ENCODE peak calls at places on chromosomes 4 and X, in six cellular contexts. J is GM23248, A is MM.1S, Q is PC-9, D is GM23338, P is PC-3. F is an unnamed sample. For H3F3A, the result is how much of the 10 kb centered on the place peaks cover.

GRCh38 chrX:148037020-148037419 is 55.9 kb downstream of the FMR1NB start:
- DNase-seq in P (no peak), D (no peak), J (no peak), A (no peak), Q (no peak), F (no peak)

GRCh38 chr4:175970734-175971133 is 94.9 kb upstream of the WDR17 start:
- DNase-seq in Q (no peak), J (no peak), D (peak), P (no peak), A (no peak), F (peak)

GRCh38 chr4:139875456-139875855 is 209.8 kb downstream of the MGST2 start:
- DNase-seq in P (no peak), J (no peak), D (peak), Q (no peak), A (no peak), F (peak)

GRCh38 chr4:15951781-15952180 is 11.2 kb downstream of the FGFBP2 start:
- DNase-seq in P (no peak), D (no peak), A (no peak), Q (no peak), J (no peak), F (no peak)

GRCh38 chr4:6783111-6783981 is 819 bp downstream of the KIAA0232 start:
- DNase-seq in A (peak), P (peak), D (peak), J (peak), Q (peak), F (peak)

GRCh38 chrX:135740683-135741149 is 27.3 kb downstream of the CT45A3 start:
- DNase-seq in J (peak), D (peak), Q (no peak), A (peak), P (peak), F (peak)

GRCh38 chr4:144647095-144647959 is 1.4 kb downstream of the HHIP start:
- DNase-seq in Q (no peak), P (no peak), A (no peak), J (peak), D (peak), F (peak)

GRCh38 chr4:174524242-174524641 is 2.0 kb upstream of the HPGD start:
- DNase-seq in J (no peak), A (no peak), D (no peak), Q (no peak), P (peak), F (no peak)

GRCh38 chrX:50971390-50971789 is 60.9 kb downstream of the BMP15 start:
- DNase-seq in P (no peak), A (no peak), Q (no peak), D (no peak), J (peak), F (no peak)

GRCh38 chr4:4599886-4600285 is 58.0 kb upstream of the STX18 start:
- DNase-seq in Q (no peak), J (no peak), P (no peak), D (no peak), A (no peak), F (no peak)

GRCh38 chrX:9873952-9874351 is 87.7 kb downstream of the SHROOM2 start:
- DNase-seq in Q (no peak), P (peak), D (peak), J (peak), A (peak), F (peak)

GRCh38 chr4:158610790-158611189 is 60.9 kb downstream of the C4orf46 start:
- DNase-seq in P (peak), A (no peak), J (no peak), D (no peak), Q (no peak), F (no peak)

GRCh38 chr4:129641179-129641578 is 545.2 kb downstream of the C4orf33 start:
- DNase-seq in D (peak), A (peak), Q (no peak), P (peak), J (peak), F (peak)

GRCh38 chr4:8537041-8537461 is 43.1 kb upstream of the GPR78 start:
- DNase-seq in J (peak), A (no peak), Q (peak), D (no peak), P (peak), F (no peak)

GRCh38 chr4:41303372-41304118 is 46.8 kb downstream of the UCHL1 start:
- DNase-seq in J (no peak), Q (no peak), P (no peak), D (no peak), A (no peak), F (no peak)

GRCh38 chr4:11397819-11398610 is 30.7 kb downstream of the HS3ST1 start:
- DNase-seq in J (no peak), A (peak), D (no peak), P (no peak), Q (no peak), F (no peak)

GRCh38 chrX:716136-716535 is 85.5 kb downstream of the SHOX start:
- DNase-seq in A (no peak), Q (no peak), P (no peak), J (no peak), D (no peak), F (no peak)

GRCh38 chr4:181807771-181808170 is 435.4 kb upstream of the TENM3 start:
- DNase-seq in Q (no peak), A (no peak), D (no peak), P (no peak), J (no peak), F (no peak)

DNA sequence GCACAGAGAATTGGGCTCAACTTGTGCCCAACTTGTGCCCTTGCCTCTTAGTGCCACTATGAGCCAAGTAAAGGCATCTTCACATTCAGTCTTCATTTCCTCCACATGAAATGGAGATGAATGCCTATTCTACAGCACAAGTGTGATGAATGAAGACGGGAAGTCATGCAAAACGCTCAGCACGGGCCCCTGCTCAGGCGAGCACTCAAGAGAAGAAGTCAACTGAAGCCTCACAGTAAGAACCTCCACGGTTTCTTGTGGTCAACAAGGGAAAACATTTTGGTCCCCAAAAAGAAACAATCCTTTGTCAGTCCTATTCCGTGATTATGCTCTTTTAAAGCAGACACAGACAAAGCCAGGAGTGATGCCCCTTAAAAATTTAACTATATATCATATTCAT is 87.0 kb downstream of the IRF2 start:
- DNase-seq in A (no peak), D (peak), Q (no peak), P (no peak), J (no peak), F (no peak)
- H3F3A ChIP-seq in A (under half), D (under half), Q (under half), P (under half), J (under half), F (under half)

GRCh38 chr4:168876106-168876505 is 133.9 kb downstream of the CBR4 start:
- DNase-seq in J (no peak), A (no peak), Q (no peak), D (no peak), P (no peak), F (no peak)
- H3K27ac ChIP-seq in J (no peak), A (no peak), Q (no peak), D (no peak), P (no peak), F (no peak)

GRCh38 chr4:40200881-40201797 is 4.3 kb downstream of the RHOH start:
- DNase-seq in D (no peak), P (peak), Q (no peak), J (no peak), A (peak), F (no peak)
- H3F3A ChIP-seq in D (under half), P (under half), Q (under half), J (under half), A (half or more), F (under half)

GRCh38 chr4:134585972-134586371 is 384.4 kb upstream of the PABPC4L start:
- DNase-seq in D (no peak), A (no peak), J (no peak), Q (no peak), P (no peak), F (no peak)
- H3K27ac ChIP-seq in D (no peak), A (no peak), J (no peak), Q (no peak), P (no peak), F (no peak)

GRCh38 chr4:118762753-118763477 is 73.0 kb downstream of the SEC24D start:
- DNase-seq in Q (no peak), P (no peak), A (no peak), D (no peak), J (peak), F (no peak)
- H3F3A ChIP-seq in Q (under half), P (under half), A (under half), D (under half), J (half or more), F (under half)

DNA sequence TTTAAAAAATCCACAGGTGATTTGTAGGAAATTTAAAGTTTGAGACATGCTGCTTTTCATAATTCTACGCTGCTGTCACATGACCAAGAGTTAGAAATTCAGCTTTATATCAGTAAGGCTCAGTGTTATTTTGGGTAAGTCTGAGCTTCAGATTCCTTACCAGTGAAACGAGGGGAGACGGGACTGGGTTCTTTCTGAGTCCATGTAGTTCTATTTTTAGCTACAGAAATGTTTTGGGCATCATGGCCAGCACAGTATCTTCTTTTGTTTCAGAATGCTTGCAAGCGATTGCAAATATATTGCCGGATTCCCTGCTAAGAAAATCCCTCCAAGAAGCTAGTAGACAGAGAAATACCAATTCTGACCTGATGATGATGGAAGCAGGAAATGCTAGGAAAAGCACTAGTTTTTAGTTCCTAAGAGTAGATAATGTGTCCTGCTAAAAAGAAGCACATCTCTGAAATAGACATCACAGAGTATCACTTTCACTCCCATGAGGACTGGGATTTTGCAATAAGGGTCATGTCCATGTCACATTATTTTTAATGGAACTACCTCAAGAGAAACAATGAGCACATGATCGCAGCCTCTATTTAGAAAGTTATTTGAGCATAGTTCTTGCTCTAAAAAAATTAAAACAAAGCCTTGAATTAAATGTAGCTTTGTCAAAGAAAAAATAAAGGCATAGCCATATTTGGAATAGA is 10.9 kb downstream of the ATP1B4 start:
- DNase-seq in D (no peak), Q (no peak), J (no peak), P (no peak), A (no peak), F (no peak)
- H3K27ac ChIP-seq in D (no peak), Q (no peak), J (no peak), P (no peak), A (no peak), F (no peak)

GRCh38 chr4:156598138-156598681 is 373.4 kb downstream of the PDGFC start:
- DNase-seq in Q (peak), A (no peak), J (no peak), D (no peak), P (peak), F (no peak)
- H3F3A ChIP-seq in Q (under half), A (under half), J (under half), D (under half), P (under half), F (under half)

GRCh38 chrX:12868747-12869146 is 1.9 kb downstream of the TLR7 start:
- DNase-seq in J (no peak), D (no peak), A (peak), P (no peak), Q (no peak), F (no peak)

GRCh38 chrX:12874599-12874998 is 7.7 kb downstream of the TLR7 start:
- DNase-seq in A (no peak), P (no peak), J (no peak), D (no peak), Q (no peak), F (no peak)

GRCh38 chrX:12867746-12868145 is 874 bp downstream of the TLR7 start:
- DNase-seq in J (no peak), P (no peak), D (no peak), Q (no peak), A (peak), F (no peak)

GRCh38 chrX:12872741-12873140 is 5.9 kb downstream of the TLR7 start:
- DNase-seq in D (no peak), P (no peak), J (no peak), Q (no peak), A (no peak), F (no peak)

DNA sequence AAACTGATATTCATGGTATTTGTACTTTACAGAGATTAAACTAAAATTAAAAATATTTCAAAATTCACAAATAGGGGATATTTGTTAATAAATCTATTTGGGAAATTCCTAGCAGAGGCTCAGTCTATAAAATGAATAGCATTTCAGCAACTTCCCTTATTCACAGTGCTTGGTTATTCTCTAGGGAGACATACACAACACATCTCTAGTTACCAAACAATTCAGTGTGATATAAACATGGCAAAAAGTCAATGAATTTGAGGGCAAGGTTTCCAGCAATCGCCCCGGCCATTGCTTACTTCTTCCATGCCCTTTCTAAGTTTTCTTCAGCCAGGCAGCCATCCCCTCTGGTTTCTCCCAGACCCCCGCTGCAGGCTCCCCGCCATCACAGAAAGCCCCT is 4.3 kb downstream of the TLR7 start:
- DNase-seq in Q (no peak), J (no peak), D (no peak), P (no peak), A (no peak), F (no peak)
- H3K27ac ChIP-seq in Q (no peak), J (no peak), D (no peak), P (no peak), A (no peak), F (no peak)